ENCODE peak calls at places on chromosomes 2 and 18, in ten cellular contexts. G is sigmoid colon, X is breast epithelium, M is NB4, Z is heart left ventricle, H is stomach, I is right lobe of liver, F is ovary, E is HCT116, R is body of pancreas. L is an unnamed sample.

GRCh38 chr2:69390001-69390400 is 3.0 kb upstream of the GFPT1 start:
- DNase-seq in G (no peak), X (no peak), M (no peak), Z (no peak), H (no peak), I (no peak), F (no peak), E (no peak), R (no peak), L (no peak)

GRCh38 chr18:60053747-60054304 is 154.0 kb downstream of the PMAIP1 start:
- DNase-seq in G (no peak), X (no peak), M (peak), Z (no peak), H (no peak), I (no peak), F (no peak), E (peak), R (no peak), L (peak)

GRCh38 chr2:105977807-105978206 is 216.3 kb downstream of the UXS1 start:
- DNase-seq in G (no peak), X (no peak), M (no peak), Z (no peak), H (no peak), I (no peak), F (no peak), E (no peak), R (no peak), L (no peak)

GRCh38 chr2:45675130-45675812 is 23.8 kb downstream of the PRKCE start:
- DNase-seq in G (no peak), X (peak), M (no peak), Z (peak), H (peak), I (no peak), F (peak), E (peak), R (peak), L (peak)

GRCh38 chr18:59570101-59570875 is 126.9 kb downstream of the CCBE1 start:
- DNase-seq in G (no peak), X (no peak), M (no peak), Z (no peak), H (no peak), I (no peak), F (no peak), E (no peak), R (no peak), L (no peak)

GRCh38 chr18:10985689-10986088 is 163.7 kb downstream of the PIEZO2 start:
- DNase-seq in G (no peak), X (no peak), M (no peak), Z (no peak), H (no peak), I (no peak), F (no peak), E (no peak), R (no peak), L (no peak)

GRCh38 chr2:36555789-36556188 is 42.2 kb downstream of the FEZ2 start:
- DNase-seq in G (no peak), X (no peak), M (peak), Z (no peak), H (no peak), I (no peak), F (no peak), E (no peak), R (no peak), L (no peak)

GRCh38 chr2:170354855-170355649 is 177.1 kb downstream of the MYO3B start:
- DNase-seq in G (no peak), X (no peak), M (no peak), Z (no peak), H (no peak), I (no peak), F (no peak), E (no peak), R (no peak), L (no peak)

GRCh38 chr18:36130039-36130831 is 536 bp downstream of the ELP2 start:
- DNase-seq in G (no peak), X (no peak), M (peak), Z (no peak), H (no peak), I (no peak), F (no peak), E (no peak), R (no peak), L (no peak)

GRCh38 chr2:167191588-167191987 is 303.3 kb downstream of the XIRP2 start:
- DNase-seq in G (no peak), X (no peak), M (no peak), Z (no peak), H (no peak), I (no peak), F (no peak), E (no peak), R (no peak), L (no peak)

DNA sequence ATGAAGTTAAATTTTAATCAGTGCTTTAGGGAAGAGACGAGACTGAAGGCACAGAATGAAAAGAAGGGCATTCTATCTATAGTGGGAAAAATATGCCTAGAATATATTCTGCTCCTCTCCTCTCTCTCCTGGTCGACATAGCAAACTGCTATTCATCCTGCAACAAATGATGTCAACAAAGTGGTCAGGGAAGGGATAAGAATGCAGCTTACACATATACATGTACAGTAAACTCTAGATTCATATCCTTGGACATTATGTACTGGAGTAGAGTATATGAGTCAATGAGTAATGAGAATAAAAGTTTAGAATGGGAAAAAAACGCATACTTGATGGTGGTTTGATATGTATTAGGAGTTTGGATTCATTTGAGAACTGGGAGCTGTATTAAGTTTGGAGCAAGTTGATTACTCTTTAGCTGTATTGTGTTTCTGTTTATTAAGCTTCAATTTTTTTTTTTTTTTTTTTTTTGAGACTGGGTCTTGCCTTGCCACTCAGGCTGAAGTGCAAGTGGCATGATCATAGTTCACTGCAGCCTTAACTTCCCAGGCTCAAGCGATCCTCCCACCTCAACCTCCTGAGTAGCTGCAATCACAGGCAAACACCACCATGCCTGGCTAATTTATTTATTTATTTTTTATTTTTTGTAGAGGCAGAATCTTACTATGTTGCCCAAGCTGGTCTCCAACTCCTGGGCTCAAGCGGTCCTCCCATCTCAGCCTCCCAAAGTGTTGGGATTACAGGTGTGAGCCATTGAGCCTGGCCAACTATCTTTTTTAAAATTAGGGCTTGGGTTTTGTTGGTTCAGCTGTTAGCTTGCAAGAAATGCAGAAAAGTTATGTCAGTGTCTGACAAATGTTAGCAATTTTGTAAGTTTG is 53.8 kb downstream of the STAT1 start:
- DNase-seq in G (no peak), X (no peak), M (no peak), Z (no peak), H (no peak), I (no peak), F (no peak), E (no peak), R (no peak), L (no peak)
- TF ChIP-seq POLR2A in G (no peak), X (no peak), M (no peak), Z (no peak), H (no peak), I (no peak), F (no peak), E (no peak), R (no peak), L (no peak)

GRCh38 chr18:48828713-48829442 is 121.9 kb downstream of the SMAD7 start:
- DNase-seq in G (peak), X (no peak), M (no peak), Z (peak), H (peak), I (peak), F (peak), E (no peak), R (no peak), L (no peak)
- TF ChIP-seq CTCF in G (no peak), X (no peak), M (no peak), Z (no peak), H (no peak), I (no peak), F (no peak), E (no peak), R (no peak), L (no peak)

GRCh38 chr2:4420032-4420431 is 716.7 kb downstream of the DCDC2C start:
- DNase-seq in G (no peak), X (no peak), M (peak), Z (no peak), H (no peak), I (no peak), F (no peak), E (no peak), R (no peak), L (no peak)

DNA sequence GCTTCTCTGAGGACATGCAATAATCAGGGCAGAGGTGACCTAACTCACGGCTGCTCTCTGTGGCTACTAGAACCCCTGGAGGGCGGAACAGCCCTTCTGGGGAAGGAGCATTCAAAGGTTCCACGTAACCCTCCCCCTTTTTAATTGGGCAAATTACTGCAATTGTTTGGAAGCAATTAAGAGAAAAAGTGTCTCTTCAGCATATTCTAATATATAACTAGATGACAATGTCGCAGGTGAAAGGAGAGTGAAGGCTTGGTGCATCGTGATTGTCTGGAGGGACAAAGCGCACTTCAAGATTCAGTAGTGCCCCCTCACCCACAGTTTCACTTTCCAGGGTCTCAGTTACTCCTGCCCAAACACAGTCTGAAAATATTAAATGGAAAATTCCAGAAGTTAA is 720.8 kb downstream of the DCDC2C start:
- DNase-seq in G (no peak), X (no peak), M (no peak), Z (no peak), H (no peak), I (no peak), F (no peak), E (no peak), R (no peak), L (no peak)
- TF ChIP-seq POLR2A in G (no peak), X (no peak), M (no peak), Z (no peak), H (no peak), I (no peak), F (no peak), E (no peak), R (no peak), L (no peak)

DNA sequence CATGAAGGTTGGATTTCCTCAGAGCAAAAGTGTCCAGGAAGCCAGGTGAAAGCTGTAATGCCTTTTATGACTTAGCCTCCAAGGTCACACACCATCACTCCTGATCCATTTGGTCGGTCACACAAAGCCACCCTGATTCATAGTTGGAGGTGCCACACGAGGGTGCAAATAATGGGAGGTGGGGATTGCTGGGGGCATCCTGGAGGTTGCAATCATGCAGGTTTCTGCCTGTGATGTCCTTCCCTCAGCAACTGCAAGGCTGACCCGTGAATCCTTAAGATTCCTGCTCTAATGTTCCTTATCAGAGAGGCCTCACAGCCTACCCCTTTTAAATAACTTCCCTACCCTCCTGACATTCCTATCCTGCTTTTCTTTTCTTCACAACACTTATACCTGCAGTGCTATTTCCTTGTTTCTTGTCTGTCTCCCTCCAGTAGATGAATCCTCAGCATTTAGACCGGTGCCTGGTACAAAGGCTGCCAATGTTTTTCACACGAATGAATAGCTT is 97.1 kb downstream of the LIPG start:
- DNase-seq in G (no peak), X (no peak), M (no peak), Z (no peak), H (no peak), I (no peak), F (no peak), E (no peak), R (no peak), L (no peak)
- TF ChIP-seq CTCF in G (no peak), X (no peak), M (no peak), Z (no peak), H (no peak), I (no peak), F (no peak), E (no peak), R (no peak), L (no peak)

GRCh38 chr2:150450765-150451164 is 36.7 kb downstream of the RND3 start:
- DNase-seq in G (no peak), X (no peak), M (no peak), Z (no peak), H (no peak), I (no peak), F (no peak), E (no peak), R (no peak), L (no peak)
- TF ChIP-seq POLR2A in G (no peak), X (no peak), M (no peak), Z (no peak), H (no peak), I (no peak), F (no peak), E (no peak), R (no peak), L (no peak)

GRCh38 chr2:225797394-225797793 is 397.9 kb downstream of the NYAP2 start:
- DNase-seq in G (no peak), X (no peak), M (no peak), Z (no peak), H (no peak), I (no peak), F (no peak), E (no peak), R (no peak), L (no peak)
- TF ChIP-seq CTCF in G (no peak), X (no peak), M (no peak), Z (peak), H (no peak), I (no peak), F (no peak), E (no peak), R (no peak), L (no peak)

GRCh38 chr2:67566958-67567635 is 170.0 kb downstream of the ETAA1 start:
- DNase-seq in G (no peak), X (no peak), M (no peak), Z (no peak), H (no peak), I (no peak), F (no peak), E (no peak), R (no peak), L (no peak)

GRCh38 chr2:67564076-67564475 is 166.9 kb downstream of the ETAA1 start:
- DNase-seq in G (no peak), X (no peak), M (no peak), Z (no peak), H (no peak), I (no peak), F (no peak), E (no peak), R (no peak), L (no peak)

GRCh38 chr2:67566292-67566691 is 169.2 kb downstream of the ETAA1 start:
- DNase-seq in G (no peak), X (no peak), M (no peak), Z (no peak), H (peak), I (no peak), F (no peak), E (no peak), R (no peak), L (no peak)

GRCh38 chr2:67564626-67565025 is 167.5 kb downstream of the ETAA1 start:
- DNase-seq in G (no peak), X (no peak), M (no peak), Z (no peak), H (no peak), I (no peak), F (no peak), E (no peak), R (no peak), L (no peak)

DNA sequence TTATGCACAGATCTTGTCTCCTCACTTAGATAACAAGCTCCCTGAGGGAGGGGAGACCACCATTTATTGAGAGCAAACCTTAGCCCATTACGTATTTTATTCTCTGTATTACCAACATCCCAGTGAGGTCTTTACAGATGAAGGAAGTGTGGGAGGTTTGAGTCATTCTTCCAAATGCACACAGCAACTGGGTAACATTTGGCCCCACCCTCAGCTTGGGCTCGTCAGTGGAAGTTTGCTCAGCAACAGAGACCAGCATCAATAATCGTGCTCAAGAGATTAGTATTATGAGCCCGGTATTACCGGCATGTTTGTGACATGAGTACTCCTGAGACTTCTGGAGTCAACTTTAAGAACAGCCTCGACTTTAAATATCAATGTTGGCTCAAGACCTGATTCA is 168.6 kb downstream of the ETAA1 start:
- DNase-seq in G (no peak), X (no peak), M (no peak), Z (peak), H (peak), I (no peak), F (no peak), E (no peak), R (no peak), L (no peak)
- TF ChIP-seq POLR2A in G (no peak), X (no peak), M (no peak), Z (no peak), H (no peak), I (no peak), F (no peak), E (no peak), R (no peak), L (no peak)

GRCh38 chr2:80499095-80499494 is 194.5 kb upstream of the LRRTM1 start:
- DNase-seq in G (no peak), X (no peak), M (peak), Z (peak), H (peak), I (no peak), F (no peak), E (peak), R (no peak), L (peak)
- TF ChIP-seq CTCF in G (peak), X (no peak), M (peak), Z (peak), H (no peak), I (peak), F (no peak), E (peak), R (no peak), L (peak)

DNA sequence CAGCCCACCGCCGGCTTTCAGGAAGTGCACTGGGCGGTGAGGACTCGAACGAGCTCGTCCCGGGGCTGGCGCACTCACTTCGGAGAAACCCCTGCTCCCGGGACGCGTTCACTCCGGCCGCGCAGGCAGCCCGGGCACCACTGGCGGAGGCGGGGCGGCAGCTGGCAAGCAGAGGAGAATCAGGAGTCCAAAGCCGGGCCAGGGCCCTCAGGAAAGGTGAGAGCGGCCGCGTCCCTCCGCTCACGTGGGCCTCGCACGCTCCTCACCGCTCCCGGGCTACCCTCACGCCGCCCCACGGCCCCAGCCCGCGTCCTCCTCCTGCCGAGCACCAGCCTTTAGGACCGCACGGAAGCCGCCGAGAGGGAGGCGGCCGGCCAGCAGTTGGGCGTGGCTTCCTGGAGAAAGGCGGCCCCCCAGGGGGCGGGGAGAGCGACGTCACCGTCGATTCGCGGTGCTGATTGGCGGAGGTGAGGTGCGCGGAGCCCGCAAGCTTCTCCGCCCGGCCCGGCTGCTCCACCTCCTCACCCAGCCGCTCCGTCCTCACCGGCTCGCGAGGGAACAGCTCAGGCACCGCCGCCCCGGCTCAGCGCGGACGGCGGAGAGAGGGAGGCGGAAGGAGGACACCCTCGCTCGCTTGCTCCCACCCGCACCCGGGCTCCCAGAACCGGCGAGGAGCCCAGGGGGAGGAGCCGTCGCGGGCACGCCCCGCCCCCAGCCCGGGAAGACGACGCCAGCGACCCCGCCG is at the start of gene ZCCHC2:
- DNase-seq in G (peak), X (peak), M (peak), Z (peak), H (peak), I (peak), F (peak), E (peak), R (peak), L (peak)
- TF ChIP-seq POLR2A in G (peak), X (peak), M (peak), Z (peak), H (no peak), I (peak), F (peak), E (peak), R (peak), L (peak)